ENCODE peak calls at places on chromosomes 4 and X, in seven cellular contexts. L is B cell, Z is testis, A is cardiac muscle cell, K is SK-N-SH, N is AG09309, G is choroid plexus epithelial cell. V is an unnamed sample.

GRCh38 chr4:150261571-150261970 is 183.3 kb downstream of the DCLK2 start:
- DNase-seq in A (no peak), N (no peak), K (no peak), Z (no peak), G (no peak), L (no peak), V (no peak)

GRCh38 chrX:49257846-49258748 is 6.4 kb downstream of the FOXP3 start:
- DNase-seq in A (no peak), N (no peak), K (no peak), G (no peak), Z (no peak), L (no peak), V (no peak)

GRCh38 chrX:150365953-150366911 is 3.1 kb downstream of the MAMLD1 start:
- DNase-seq in N (no peak), G (peak), K (no peak), L (peak), Z (peak), A (peak), V (no peak)

GRCh38 chr4:13893987-13894386 is 266.5 kb upstream of the BOD1L1 start:
- DNase-seq in K (no peak), A (no peak), N (no peak), G (no peak), Z (no peak), L (no peak), V (no peak)

GRCh38 chrX:139851730-139852129 is 81.1 kb downstream of the ATP11C start:
- DNase-seq in A (no peak), G (peak), Z (no peak), L (no peak), K (no peak), N (peak), V (peak)

GRCh38 chr4:51845736-51846135 is 2.8 kb downstream of the DCUN1D4 start:
- DNase-seq in Z (no peak), K (no peak), A (no peak), L (no peak), G (no peak), N (no peak), V (no peak)

GRCh38 chr4:173573725-173574124 is 43.7 kb upstream of the HAND2 start:
- DNase-seq in L (no peak), Z (no peak), K (no peak), G (no peak), A (no peak), N (no peak), V (no peak)

GRCh38 chr4:52574036-52574435 is 85.1 kb downstream of the USP46 start:
- DNase-seq in L (no peak), N (no peak), K (no peak), A (no peak), Z (no peak), G (no peak), V (no peak)

GRCh38 chrX:66162331-66162822 is 1.7 kb upstream of the HEPH start:
- DNase-seq in A (no peak), G (no peak), N (no peak), K (no peak), L (no peak), Z (no peak), V (no peak)

GRCh38 chr4:31045724-31046318 is 325.7 kb downstream of the PCDH7 start:
- DNase-seq in Z (no peak), L (no peak), A (peak), K (no peak), G (peak), N (no peak), V (no peak)

GRCh38 chr4:71130827-71131603 is 137.6 kb downstream of the DCK start:
- DNase-seq in A (no peak), L (no peak), N (peak), G (peak), Z (no peak), K (no peak), V (peak)

GRCh38 chr4:3671571-3672464 is 94.4 kb upstream of the ADRA2C start:
- DNase-seq in N (no peak), K (no peak), L (no peak), A (no peak), G (peak), Z (no peak), V (no peak)

GRCh38 chr4:114688063-114688462 is 89.5 kb downstream of the UGT8 start:
- DNase-seq in K (no peak), G (no peak), N (no peak), A (no peak), L (no peak), Z (no peak), V (no peak)

GRCh38 chr4:184721254-184721653 is 12.6 kb downstream of the CENPU start:
- DNase-seq in G (no peak), L (no peak), Z (no peak), A (no peak), K (no peak), N (no peak), V (no peak)

GRCh38 chr4:41796545-41797210 is 48.2 kb upstream of the PHOX2B start:
- DNase-seq in A (peak), Z (no peak), L (no peak), G (peak), K (no peak), N (no peak), V (no peak)

GRCh38 chr4:141977433-141977832 is 341.1 kb downstream of the IL15 start:
- DNase-seq in N (no peak), L (no peak), K (no peak), Z (no peak), G (no peak), A (no peak), V (no peak)

GRCh38 chr4:112557676-112558411 is 41.9 kb upstream of the NEUROG2 start:
- DNase-seq in Z (no peak), A (no peak), N (no peak), G (peak), K (no peak), L (no peak), V (no peak)

GRCh38 chr4:41133619-41134018 is 80.7 kb downstream of the APBB2 start:
- DNase-seq in N (no peak), L (no peak), A (peak), Z (no peak), G (no peak), K (no peak), V (no peak)

GRCh38 chr4:152399246-152399645 is 136.6 kb downstream of the FBXW7 start:
- DNase-seq in K (no peak), L (peak), G (no peak), Z (no peak), A (no peak), N (no peak), V (no peak)

GRCh38 chr4:104752337-104752736 is 257.6 kb upstream of the CXXC4 start:
- DNase-seq in Z (no peak), L (no peak), K (no peak), N (no peak), G (no peak), A (no peak), V (no peak)

GRCh38 chr4:6324999-6325790 is 55.5 kb downstream of the WFS1 start:
- DNase-seq in L (no peak), G (peak), A (no peak), N (no peak), Z (no peak), K (no peak), V (no peak)

GRCh38 chr4:2745981-2746806 is 9.9 kb downstream of the TNIP2 start:
- DNase-seq in L (peak), N (no peak), Z (no peak), K (no peak), G (peak), A (no peak), V (no peak)

GRCh38 chrX:40108959-40109287 is 11.2 kb upstream of the BCOR start:
- DNase-seq in A (peak), Z (peak), L (peak), N (no peak), G (peak), K (peak), V (no peak)

GRCh38 chrX:153981771-153982533 is 9.4 kb downstream of the TMEM187 start:
- DNase-seq in A (no peak), K (no peak), G (peak), N (no peak), Z (peak), L (no peak), V (no peak)

GRCh38 chr4:13881880-13882279 is 254.4 kb upstream of the BOD1L1 start:
- DNase-seq in A (no peak), N (no peak), K (no peak), Z (no peak), G (peak), L (no peak), V (no peak)

GRCh38 chr4:37732787-37733186 is 46.6 kb upstream of the RELL1 start:
- DNase-seq in A (no peak), Z (no peak), L (no peak), G (no peak), N (no peak), K (no peak), V (no peak)

GRCh38 chrX:95318882-95319281 is 1365.8 kb upstream of the DIAPH2 start:
- DNase-seq in K (peak), L (no peak), N (no peak), Z (no peak), G (no peak), A (peak), V (no peak)

GRCh38 chr4:3388461-3389185 is 53.1 kb upstream of the HGFAC start:
- DNase-seq in K (peak), N (peak), G (peak), L (peak), Z (no peak), A (peak), V (peak)

GRCh38 chr4:139901516-139902327 is 236.1 kb downstream of the MGST2 start:
- DNase-seq in K (peak), L (no peak), G (peak), Z (no peak), N (no peak), A (no peak), V (no peak)

GRCh38 chr4:83213640-83214039 is 71.0 kb downstream of the COQ2 start:
- DNase-seq in G (no peak), A (no peak), Z (no peak), N (no peak), K (no peak), L (no peak), V (no peak)

GRCh38 chr4:56414135-56414675 is 21.2 kb downstream of the PPAT start:
- DNase-seq in K (no peak), A (no peak), L (no peak), Z (no peak), G (peak), N (no peak), V (no peak)
- TF ChIP-seq CTCF in K (no peak), A (no peak), L (no peak), Z (no peak), G (no peak), N (no peak), V (no peak)

GRCh38 chrX:107978707-107979307 is 3.4 kb downstream of the TEX13B start:
- DNase-seq in G (peak), K (peak), A (peak), N (no peak), Z (no peak), L (no peak), V (no peak)
- TF ChIP-seq CTCF in G (peak), K (peak), A (peak), N (peak), Z (peak), L (no peak), V (peak)

DNA sequence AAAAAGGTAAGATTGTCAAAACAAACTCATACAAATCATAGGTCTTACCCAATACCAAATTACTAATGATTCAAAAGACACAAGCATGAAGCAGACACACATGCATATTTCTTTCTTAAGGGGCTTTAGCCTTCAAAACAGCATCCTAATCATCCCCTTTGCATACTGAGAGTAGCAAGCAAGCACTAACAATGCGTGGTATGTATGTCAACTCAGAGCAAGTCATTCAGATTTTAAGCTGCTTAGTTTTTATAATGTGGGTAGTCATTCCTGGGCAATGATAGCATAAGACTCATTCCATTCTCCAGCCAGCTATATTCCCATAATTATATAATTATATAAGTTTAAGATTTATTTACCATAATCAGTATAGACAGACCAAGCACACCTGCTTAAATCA is 219.6 kb downstream of the DKK2 start:
- DNase-seq in G (peak), Z (no peak), A (no peak), N (peak), K (no peak), L (no peak), V (peak)
- TF ChIP-seq CTCF in G (no peak), Z (no peak), A (no peak), N (no peak), K (no peak), L (no peak), V (no peak)

GRCh38 chr4:15963001-15963451 is at the start of gene FGFBP2:
- DNase-seq in K (peak), G (peak), L (peak), N (peak), Z (peak), A (peak), V (peak)
- TF ChIP-seq CTCF in K (peak), G (peak), L (no peak), N (peak), Z (peak), A (peak), V (peak)

GRCh38 chr4:73653695-73654106 is 33.5 kb upstream of the RASSF6 start:
- DNase-seq in L (peak), Z (peak), K (peak), A (peak), N (no peak), G (peak), V (no peak)
- TF ChIP-seq CTCF in L (peak), Z (peak), K (peak), A (peak), N (peak), G (peak), V (peak)

DNA sequence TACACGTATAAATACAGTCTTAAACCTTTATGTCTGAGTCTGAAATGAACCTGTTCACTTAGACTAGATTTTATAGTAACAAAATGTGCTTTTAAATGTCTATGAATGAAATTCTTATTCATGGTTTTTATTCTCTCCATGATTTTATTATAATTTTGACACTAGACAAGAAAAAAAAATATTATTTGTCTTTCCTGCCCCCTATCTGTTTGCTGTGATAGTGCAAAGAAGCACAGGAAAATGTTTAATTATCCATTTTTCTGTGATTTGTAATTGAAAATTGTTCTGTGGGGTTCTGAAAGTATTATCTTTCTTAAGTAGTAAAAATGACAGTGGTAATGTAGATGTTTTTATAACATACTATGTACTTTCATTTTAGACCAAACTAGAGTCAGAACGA is 52.0 kb downstream of the INTS6L start:
- DNase-seq in N (no peak), K (peak), Z (no peak), A (no peak), L (no peak), G (peak), V (no peak)
- TF ChIP-seq CTCF in N (peak), K (peak), Z (no peak), A (peak), L (peak), G (peak), V (no peak)